ENCODE peak calls at places on chromosomes 5 and 9, in five cellular contexts. N is GM13976, S is AG04450, B is neural crest cell, R is GM12865. Z is an unnamed sample.
A peak's percentile ranks its signal among the peaks of the same experiment; 100 is the strongest.

GRCh38 chr5:7991125-7991821 is 122.3 kb downstream of the MTRR start:
- DNase-seq in N (no peak), S (no peak), B (no peak), R (no peak), Z (no peak)

GRCh38 chr9:33350310-33350709 is 52.1 kb downstream of the AQP7 start:
- DNase-seq in N (no peak), S (peak; percentile 80), B (no peak), R (no peak), Z (no peak)

GRCh38 chr9:121929893-121930875 is 162.9 kb downstream of the TTLL11 start:
- DNase-seq in N (no peak), S (no peak), B (peak; percentile 20), R (peak; percentile 27), Z (no peak)

GRCh38 chr5:93349613-93350012 is 231.4 kb downstream of the NR2F1-AS1 start:
- DNase-seq in N (no peak), S (peak; percentile 13), B (no peak), R (no peak), Z (no peak)

GRCh38 chr5:138972230-138972629 is 97.1 kb upstream of the LRRTM2 start:
- DNase-seq in N (no peak), S (no peak), B (no peak), R (no peak), Z (no peak)

GRCh38 chr9:133538176-133538575 is 3.7 kb downstream of the ADAMTSL2 start:
- DNase-seq in N (no peak), S (no peak), B (no peak), R (no peak), Z (no peak)

GRCh38 chr9:123063172-123063508 is 29.7 kb downstream of the GPR21 start:
- DNase-seq in N (no peak), S (peak; percentile 64), B (no peak), R (no peak), Z (no peak)

GRCh38 chr5:116115163-116115562 is 30.3 kb downstream of the COMMD10 start:
- DNase-seq in N (no peak), S (no peak), B (no peak), R (no peak), Z (no peak)

GRCh38 chr5:88183255-88183654 is 85.4 kb downstream of the TMEM161B start:
- DNase-seq in N (no peak), S (no peak), B (no peak), R (no peak), Z (no peak)

GRCh38 chr9:69916950-69917349 is 96.3 kb downstream of the CFAP95 start:
- DNase-seq in N (no peak), S (no peak), B (no peak), R (no peak), Z (peak; percentile 18)

GRCh38 chr9:134263575-134263974 is 62.7 kb upstream of the RXRA start:
- DNase-seq in N (no peak), S (no peak), B (no peak), R (no peak), Z (no peak)

GRCh38 chr5:14008819-14009311 is 64.4 kb upstream of the DNAH5 start:
- DNase-seq in N (no peak), S (peak; percentile 62), B (no peak), R (no peak), Z (no peak)